ENCODE peak calls at places on chromosomes 11 and 22, in four cellular contexts. O is GM12878, L is HepG2, M is H1. I is an unnamed sample.

GRCh38 chr22:48456449-48456848 is 1371.2 kb downstream of the BRD1 start:
- DNase-seq in M (no peak), L (no peak), O (no peak), I (no peak)

GRCh38 chr11:105719073-105719846 is 109.4 kb downstream of the GRIA4 start:
- DNase-seq in M (no peak), O (peak; percentile 35), L (peak; percentile 49), I (no peak)

GRCh38 chr11:70462818-70463477 is 64.6 kb downstream of the CTTN start:
- DNase-seq in M (no peak), L (no peak), O (no peak), I (no peak)

GRCh38 chr11:120108154-120108784 is 29.6 kb downstream of the TRIM29 start:
- DNase-seq in O (no peak), L (peak; percentile 14), M (peak; percentile 46), I (peak; percentile 63)

GRCh38 chr22:43304831-43305230 is 38.3 kb downstream of the SCUBE1 start:
- DNase-seq in L (no peak), M (no peak), O (no peak), I (no peak)

GRCh38 chr22:44116331-44116730 is 64.4 kb upstream of the PARVG start:
- DNase-seq in M (no peak), L (no peak), O (no peak), I (no peak)

GRCh38 chr11:126153999-126154398 is 57.5 kb downstream of the RPUSD4 start:
- DNase-seq in O (no peak), L (no peak), M (no peak), I (no peak)

GRCh38 chr11:45500457-45500856 is 165.0 kb downstream of the CHST1 start:
- DNase-seq in M (no peak), L (no peak), O (no peak), I (no peak)

GRCh38 chr11:57772562-57772961 is 11.0 kb downstream of the CTNND1 start:
- DNase-seq in L (no peak), M (no peak), O (no peak), I (no peak)

GRCh38 chr22:37566903-37567798 is 6.9 kb downstream of the CDC42EP1 start:
- DNase-seq in L (peak; percentile 61), O (peak; percentile 84), M (no peak), I (peak; percentile 50)

GRCh38 chr11:74248469-74248868 is 63.0 kb downstream of the P4HA3 start:
- DNase-seq in L (no peak), O (no peak), M (no peak), I (no peak)

GRCh38 chr11:33133761-33134160 is 27.5 kb downstream of the CSTF3 start:
- DNase-seq in O (no peak), M (no peak), L (no peak), I (no peak)

GRCh38 chr11:33135216-33135615 is 26.1 kb downstream of the CSTF3 start:
- DNase-seq in L (no peak), O (no peak), M (no peak), I (no peak)

GRCh38 chr11:33132510-33132909 is 28.8 kb downstream of the CSTF3 start:
- DNase-seq in L (no peak), O (no peak), M (no peak), I (no peak)

DNA sequence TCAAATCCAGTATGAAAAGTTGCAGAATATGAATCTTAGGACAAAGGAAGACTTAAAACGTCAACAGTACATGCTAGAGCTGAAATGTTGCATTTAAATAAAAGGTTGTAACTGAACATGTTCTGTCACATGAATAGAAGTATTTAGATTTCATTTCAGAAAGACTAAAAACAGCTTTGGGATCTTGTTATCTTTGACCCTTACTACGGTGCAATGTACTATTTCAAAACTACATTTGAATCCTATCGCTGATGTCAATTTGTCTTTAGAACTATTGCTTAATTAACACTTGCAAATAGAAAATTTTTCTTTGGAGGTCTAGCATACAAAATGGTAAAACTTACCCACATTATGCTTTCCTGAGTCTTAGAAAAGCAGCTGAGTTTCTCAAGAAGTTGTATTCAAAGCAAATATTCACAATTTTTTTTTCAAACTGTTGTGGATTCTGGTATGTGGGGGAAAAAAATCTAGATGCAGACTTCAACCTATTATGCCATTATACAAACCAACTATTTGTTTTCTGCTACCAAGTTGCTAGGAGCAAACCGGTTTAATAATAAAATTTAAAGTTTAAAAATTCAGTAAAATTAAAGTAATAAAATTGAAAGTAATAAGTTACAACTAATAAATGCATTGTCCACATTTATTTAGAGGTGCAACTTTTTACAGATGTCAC is 25.4 kb downstream of the CSTF3 start:
- DNase-seq in M (no peak), O (no peak), L (no peak), I (no peak)
- TF ChIP-seq ZNF274 in M (no peak), O (no peak), L (no peak), I (no peak)

GRCh38 chr11:833114-833791 is 501 bp downstream of the CD151 start:
- DNase-seq in M (no peak), O (no peak), L (no peak), I (no peak)

GRCh38 chr11:831132-831864 is 1.5 kb upstream of the CD151 start:
- DNase-seq in O (no peak), L (no peak), M (no peak), I (no peak)

GRCh38 chr11:831951-832528 is 712 bp upstream of the CD151 start:
- DNase-seq in L (no peak), O (no peak), M (no peak), I (no peak)

GRCh38 chr11:833849-834311 is 1.1 kb downstream of the CD151 start:
- DNase-seq in M (no peak), L (no peak), O (no peak), I (no peak)

GRCh38 chr11:832529-833113 is at the start of gene CD151:
- DNase-seq in M (no peak), O (no peak), L (no peak), I (no peak)
- H3K4me3 ChIP-seq in M (peak within 1 kb of the TSS; percentile 51), O (peak within 1 kb of the TSS; percentile 74), L (peak within 1 kb of the TSS; percentile 71), I (peak within 1 kb of the TSS; percentile 62)

DNA sequence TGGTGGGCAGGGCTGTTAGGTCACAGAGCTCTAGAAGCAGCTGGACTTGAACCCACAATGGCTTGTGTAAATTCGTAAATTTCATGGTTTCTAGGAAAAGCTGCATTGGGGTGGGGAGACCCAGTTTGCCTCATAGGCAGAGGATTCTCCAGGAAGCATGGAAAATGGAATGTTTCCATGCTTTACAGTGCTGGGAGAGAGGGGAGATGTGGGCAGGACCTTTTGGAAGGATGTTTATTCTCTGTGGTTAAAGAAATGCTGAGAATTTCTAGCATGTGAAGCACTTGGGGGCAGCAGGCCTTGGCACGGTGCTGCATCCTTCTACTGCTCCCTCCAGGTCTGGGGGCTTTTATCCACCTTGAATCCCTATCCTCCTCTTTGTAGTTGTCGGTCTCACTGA is 46.3 kb downstream of the TRAF6 start:
- DNase-seq in M (no peak), O (no peak), L (no peak), I (peak; percentile 25)
- TF ChIP-seq SUZ12 in M (no peak), O (no peak), L (no peak), I (no peak)

GRCh38 chr11:131240421-131240820 is 130.0 kb upstream of the NTM start:
- DNase-seq in O (no peak), M (no peak), L (no peak), I (no peak)
- TF ChIP-seq ZNF274 in O (no peak), M (no peak), L (no peak), I (no peak)

GRCh38 chr11:47394322-47395224 is 13.8 kb upstream of the SLC39A13 start:
- DNase-seq in M (no peak), L (peak; percentile 38), O (no peak), I (no peak)
- H3K4me3 ChIP-seq in M (no peak overlapping the region), L (no peak overlapping the region), O (peak overlapping the region; percentile 25), I (no peak overlapping the region)

DNA sequence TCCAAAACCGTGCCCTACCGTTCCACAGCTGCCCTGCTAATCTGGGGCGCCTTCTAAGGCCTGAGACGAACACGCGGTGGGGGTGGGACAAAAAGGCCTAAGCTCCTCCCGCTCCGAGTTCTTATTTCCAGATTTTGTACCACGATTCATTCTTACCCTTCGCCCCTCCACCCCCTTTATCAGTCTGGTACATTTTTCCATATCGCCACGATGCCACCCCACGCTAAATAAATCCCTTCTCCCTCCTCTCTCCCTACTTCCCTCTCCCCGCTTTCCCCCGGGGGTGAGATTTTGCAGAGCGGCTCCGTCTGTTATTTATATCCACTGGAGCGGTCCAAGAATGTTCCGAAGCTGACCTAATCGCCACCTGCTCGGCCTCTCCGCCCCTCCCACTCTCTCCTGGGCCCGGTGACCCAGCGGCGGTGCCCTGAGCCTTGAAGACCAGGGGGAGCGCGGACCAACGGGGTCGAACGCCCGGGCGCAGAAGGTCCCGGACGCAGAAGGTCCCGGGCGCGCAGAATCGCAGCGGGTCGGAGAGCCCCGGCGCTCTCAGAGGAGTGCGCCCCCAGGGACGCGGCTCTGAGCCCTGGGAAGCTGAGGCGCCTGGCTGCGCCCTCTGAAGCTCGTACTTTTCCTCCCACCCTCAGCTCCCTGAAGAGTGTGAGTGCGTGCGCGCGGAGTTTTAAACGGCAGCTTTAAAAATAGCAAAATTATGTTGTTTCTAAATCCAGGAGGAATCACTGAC is 875 bp upstream of the PACSIN3 start:
- DNase-seq in L (peak; percentile 64), O (no peak), M (no peak), I (no peak)
- TF ChIP-seq SUZ12 in L (no peak), O (no peak), M (no peak), I (no peak)

GRCh38 chr22:47189056-47189916 is 426.8 kb downstream of the TBC1D22A start:
- DNase-seq in O (no peak), L (no peak), M (no peak), I (no peak)
- TF ChIP-seq ZNF274 in O (no peak), L (no peak), M (no peak), I (no peak)

GRCh38 chr11:6475936-6476335 is 2.2 kb upstream of the TRIM3 start:
- DNase-seq in L (peak; percentile 41), M (no peak), O (no peak), I (peak; percentile 5)

GRCh38 chr11:6473481-6474422 is at the start of gene TRIM3:
- DNase-seq in O (no peak), L (peak; percentile 50), M (peak; percentile 46), I (peak; percentile 72)

GRCh38 chr11:6474806-6475500 is 1.2 kb upstream of the TRIM3 start:
- DNase-seq in M (no peak), L (no peak), O (no peak), I (peak; percentile 3)

GRCh38 chr11:6474423-6474792 is 667 bp upstream of the TRIM3 start:
- DNase-seq in L (no peak), M (no peak), O (no peak), I (no peak)

GRCh38 chr11:6472934-6473333 is 807 bp downstream of the TRIM3 start:
- DNase-seq in M (no peak), L (no peak), O (no peak), I (no peak)
- H3K4me3 ChIP-seq in M (peak overlapping the region; percentile 73), L (peak overlapping the region; percentile 49), O (peak overlapping the region; percentile 38), I (peak overlapping the region; percentile 9)

DNA sequence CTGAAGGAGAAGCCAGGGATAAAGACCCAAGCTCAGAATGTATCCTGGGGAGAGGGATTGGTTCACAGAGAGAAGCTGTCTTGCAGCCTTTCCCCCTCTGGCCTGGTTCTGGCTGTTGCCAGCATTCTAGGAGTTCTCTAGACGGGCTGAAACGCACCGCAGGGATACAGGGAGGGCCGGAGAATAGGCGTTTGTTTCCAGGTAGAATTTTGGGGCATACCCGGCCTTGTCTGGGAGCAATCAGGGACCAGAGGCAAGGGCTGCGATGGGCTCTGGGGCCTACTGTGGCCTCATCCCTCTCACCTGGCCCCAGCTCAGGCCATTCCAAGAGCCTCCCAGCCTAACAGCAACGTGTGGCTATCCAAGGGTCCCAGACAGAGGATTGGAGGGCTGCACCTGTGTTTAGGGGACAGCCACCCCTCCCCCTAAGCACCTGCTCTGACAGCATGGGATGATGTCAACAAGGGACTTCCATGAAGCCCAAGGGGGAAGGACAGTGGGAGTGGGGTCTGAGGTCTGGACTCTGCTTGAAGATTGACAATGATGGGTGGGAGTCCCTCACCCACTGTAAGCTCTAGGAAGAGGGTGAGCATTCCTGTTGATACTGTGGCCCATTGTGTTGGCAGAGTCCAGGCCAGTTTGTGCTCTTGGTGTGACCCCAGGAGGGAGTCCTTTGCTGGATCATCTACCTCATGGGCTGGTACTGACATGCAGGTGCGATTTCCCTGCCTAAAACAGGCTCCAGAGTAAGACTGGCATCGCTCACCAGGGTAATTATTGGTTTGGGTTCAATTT is 46.9 kb downstream of the EIF3F start:
- DNase-seq in L (no peak), M (no peak), O (no peak), I (no peak)
- TF ChIP-seq SUZ12 in L (no peak), M (no peak), O (no peak), I (no peak)

I was measured in NT2/D1.